ENCODE peak calls at places on chromosomes 12 and 14, in ten cellular contexts. I is bronchial epithelial cell, D is thoracic aorta, Q is tibial nerve, E is foreskin fibroblast, K is A549, G is kidney epithelial cell, B is GM12865, Z is astrocyte of the spinal cord, X is dorsolateral prefrontal cortex. Y is an unnamed sample.

GRCh38 chr14:33573296-33573695 is 377.6 kb downstream of the EGLN3 start:
- DNase-seq in I (no peak), D (no peak), Q (no peak), E (no peak), K (no peak), G (no peak), B (no peak), Z (peak), X (no peak), Y (no peak)

GRCh38 chr12:84842406-84843013 is 70.1 kb downstream of the SLC6A15 start:
- DNase-seq in I (peak), D (no peak), Q (no peak), E (peak), K (peak), G (no peak), B (peak), Z (peak), X (no peak), Y (peak)

GRCh38 chr14:47189911-47190503 is 485.4 kb downstream of the MDGA2 start:
- DNase-seq in I (no peak), D (no peak), Q (no peak), E (no peak), K (no peak), G (no peak), B (no peak), Z (no peak), X (no peak), Y (no peak)

GRCh38 chr12:25552681-25553080 is 402 bp downstream of the LMNTD1 start:
- DNase-seq in I (no peak), D (no peak), Q (no peak), E (peak), K (no peak), G (no peak), B (no peak), Z (peak), X (no peak), Y (peak)

GRCh38 chr12:77494306-77494705 is 336.4 kb upstream of the NAV3 start:
- DNase-seq in I (peak), D (no peak), Q (no peak), E (peak), K (no peak), G (no peak), B (no peak), Z (no peak), X (no peak), Y (no peak)

GRCh38 chr14:61147898-61148549 is 133.1 kb downstream of the TMEM30B start:
- DNase-seq in I (peak), D (peak), Q (peak), E (peak), K (no peak), G (peak), B (no peak), Z (peak), X (no peak), Y (peak)

GRCh38 chr14:100761481-100761880 is 34.8 kb downstream of the DLK1 start:
- DNase-seq in I (peak), D (no peak), Q (no peak), E (peak), K (no peak), G (peak), B (no peak), Z (peak), X (no peak), Y (peak)

GRCh38 chr12:45464699-45465098 is 248.8 kb downstream of the ANO6 start:
- DNase-seq in I (no peak), D (no peak), Q (no peak), E (no peak), K (no peak), G (no peak), B (no peak), Z (no peak), X (no peak), Y (no peak)

GRCh38 chr14:103746706-103747105 is 31.1 kb downstream of the ZFYVE21 start:
- DNase-seq in I (peak), D (no peak), Q (no peak), E (no peak), K (no peak), G (peak), B (no peak), Z (peak), X (no peak), Y (peak)

GRCh38 chr14:103696466-103697071 is 18.7 kb downstream of the XRCC3 start:
- DNase-seq in I (no peak), D (no peak), Q (no peak), E (peak), K (no peak), G (no peak), B (no peak), Z (peak), X (no peak), Y (peak)

GRCh38 chr14:32941668-32942065 is 3.0 kb downstream of the NPAS3 start:
- DNase-seq in I (no peak), D (no peak), Q (no peak), E (no peak), K (no peak), G (no peak), B (no peak), Z (no peak), X (no peak), Y (no peak)

GRCh38 chr14:105064001-105064400 is 1.2 kb downstream of the GPR132 start:
- DNase-seq in I (no peak), D (no peak), Q (no peak), E (no peak), K (no peak), G (no peak), B (no peak), Z (no peak), X (no peak), Y (no peak)

GRCh38 chr14:53955671-53956426 is 776 bp downstream of the BMP4 start:
- DNase-seq in I (no peak), D (no peak), Q (no peak), E (peak), K (no peak), G (no peak), B (peak), Z (peak), X (peak), Y (peak)

GRCh38 chr14:56294125-56294524 is 175.9 kb downstream of the PELI2 start:
- DNase-seq in I (no peak), D (no peak), Q (no peak), E (no peak), K (no peak), G (no peak), B (peak), Z (no peak), X (no peak), Y (no peak)

GRCh38 chr14:75254381-75254821 is 24.2 kb upstream of the FOS start:
- DNase-seq in I (peak), D (no peak), Q (no peak), E (no peak), K (no peak), G (no peak), B (no peak), Z (no peak), X (no peak), Y (no peak)

GRCh38 chr12:96516472-96517417 is 27.4 kb downstream of the CFAP54 start:
- DNase-seq in I (peak), D (no peak), Q (peak), E (peak), K (peak), G (no peak), B (peak), Z (peak), X (peak), Y (peak)

GRCh38 chr12:40104461-40105264 is 1.2 kb downstream of the SLC2A13 start:
- DNase-seq in I (no peak), D (no peak), Q (no peak), E (no peak), K (peak), G (no peak), B (peak), Z (no peak), X (no peak), Y (no peak)

GRCh38 chr14:73312697-73313096 is 75.4 kb downstream of the PAPLN start:
- DNase-seq in I (no peak), D (no peak), Q (no peak), E (no peak), K (no peak), G (no peak), B (no peak), Z (no peak), X (no peak), Y (no peak)

GRCh38 chr12:130764475-130765185 is 48.5 kb upstream of the RIMBP2 start:
- DNase-seq in I (peak), D (no peak), Q (no peak), E (no peak), K (peak), G (no peak), B (peak), Z (peak), X (no peak), Y (peak)

GRCh38 chr12:71439613-71440392 is at the start of gene LGR5:
- DNase-seq in I (peak), D (no peak), Q (no peak), E (peak), K (no peak), G (no peak), B (peak), Z (peak), X (peak), Y (peak)

DNA sequence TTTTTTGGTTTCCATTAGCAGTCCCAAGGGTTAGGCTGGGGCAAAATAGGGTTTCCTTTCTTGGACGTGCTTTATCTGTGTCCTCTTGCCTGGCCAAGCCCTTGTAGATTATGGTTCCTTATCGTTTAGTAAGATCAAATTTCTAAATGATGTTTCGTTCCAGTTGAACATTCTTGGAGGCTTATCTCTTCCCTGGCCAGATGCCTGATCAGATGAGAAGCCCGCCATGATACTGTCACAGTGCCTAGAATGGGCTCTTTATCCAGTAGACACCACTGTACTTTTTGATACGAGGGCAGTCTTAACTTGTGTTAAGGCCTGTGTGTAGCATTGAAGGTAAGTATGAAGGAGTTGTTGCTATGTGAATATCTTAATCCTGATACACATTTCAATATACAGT is 76.1 kb upstream of the TMEM263 start:
- DNase-seq in I (no peak), D (no peak), Q (no peak), E (no peak), K (no peak), G (no peak), B (no peak), Z (no peak), X (no peak), Y (no peak)
- H3K4me3 ChIP-seq in I (no peak), D (no peak), Q (no peak), E (no peak), K (no peak), G (no peak), B (no peak), Z (no peak), X (no peak), Y (no peak)

GRCh38 chr14:89254201-89254919 is 162.7 kb downstream of the FOXN3 start:
- DNase-seq in I (no peak), D (no peak), Q (no peak), E (no peak), K (no peak), G (no peak), B (no peak), Z (no peak), X (peak), Y (no peak)
- TF ChIP-seq CTCF in I (no peak), D (no peak), Q (no peak), E (no peak), K (no peak), G (no peak), B (no peak), Z (no peak), X (no peak), Y (no peak)

GRCh38 chr12:63917864-63918742 is 73.6 kb downstream of the SRGAP1 start:
- DNase-seq in I (peak), D (no peak), Q (no peak), E (peak), K (peak), G (peak), B (peak), Z (peak), X (no peak), Y (peak)

GRCh38 chr12:63913929-63914328 is 69.4 kb downstream of the SRGAP1 start:
- DNase-seq in I (no peak), D (no peak), Q (no peak), E (no peak), K (no peak), G (no peak), B (no peak), Z (no peak), X (no peak), Y (no peak)

GRCh38 chr12:63917477-63917862 is 73.0 kb downstream of the SRGAP1 start:
- DNase-seq in I (no peak), D (no peak), Q (no peak), E (no peak), K (no peak), G (no peak), B (no peak), Z (no peak), X (no peak), Y (no peak)

GRCh38 chr12:63916561-63917476 is 72.3 kb downstream of the SRGAP1 start:
- DNase-seq in I (peak), D (no peak), Q (no peak), E (no peak), K (no peak), G (no peak), B (no peak), Z (peak), X (no peak), Y (peak)

DNA sequence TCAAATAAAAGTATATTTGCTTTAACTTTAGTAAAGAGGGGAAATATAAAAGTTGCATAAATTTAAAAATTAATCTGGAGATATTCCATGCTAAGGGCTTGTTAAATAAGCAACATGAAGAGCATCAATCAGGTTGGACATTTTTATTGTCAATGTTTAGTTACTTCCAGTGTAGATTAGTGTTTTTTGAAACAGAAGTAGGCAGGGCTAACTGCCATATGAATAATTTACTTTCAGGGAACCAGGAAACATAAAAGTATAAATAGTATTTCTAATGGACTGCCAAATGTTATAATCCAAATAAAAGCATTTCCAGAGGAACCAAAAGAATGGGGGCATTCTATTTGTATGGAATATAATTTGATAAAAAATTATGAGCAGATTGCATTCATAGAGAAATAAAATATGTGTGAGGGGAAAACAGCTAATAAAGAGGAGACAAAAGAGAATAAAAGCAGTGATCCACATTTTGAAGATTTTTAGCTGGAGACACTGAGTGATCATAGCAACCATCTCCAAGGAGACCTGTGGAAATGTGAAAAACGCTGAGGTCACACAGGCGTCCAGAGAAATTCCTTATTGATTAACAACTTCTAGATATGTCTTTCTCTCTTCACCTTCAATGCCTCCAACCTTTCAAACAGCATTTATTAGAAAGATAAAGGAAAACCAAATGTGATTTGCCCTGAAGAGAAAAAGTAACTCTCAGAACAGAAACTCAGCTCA is 70.8 kb downstream of the SRGAP1 start:
- DNase-seq in I (peak), D (no peak), Q (no peak), E (no peak), K (peak), G (no peak), B (no peak), Z (peak), X (no peak), Y (peak)
- H3K4me3 ChIP-seq in I (no peak), D (no peak), Q (no peak), E (no peak), K (peak), G (no peak), B (no peak), Z (no peak), X (no peak), Y (no peak)

GRCh38 chr12:56117778-56118687 is at the start of gene ZC3H10:
- DNase-seq in I (peak), D (peak), Q (peak), E (peak), K (peak), G (peak), B (peak), Z (peak), X (peak), Y (peak)
- TF ChIP-seq CTCF in I (peak), D (no peak), Q (peak), E (peak), K (peak), G (peak), B (peak), Z (peak), X (peak), Y (peak)

GRCh38 chr12:110826592-110827200 is 20.1 kb upstream of the CCDC63 start:
- DNase-seq in I (peak), D (peak), Q (peak), E (peak), K (peak), G (peak), B (peak), Z (peak), X (peak), Y (peak)
- H3K4me3 ChIP-seq in I (no peak), D (peak), Q (peak), E (peak), K (no peak), G (peak), B (peak), Z (no peak), X (no peak), Y (peak)

DNA sequence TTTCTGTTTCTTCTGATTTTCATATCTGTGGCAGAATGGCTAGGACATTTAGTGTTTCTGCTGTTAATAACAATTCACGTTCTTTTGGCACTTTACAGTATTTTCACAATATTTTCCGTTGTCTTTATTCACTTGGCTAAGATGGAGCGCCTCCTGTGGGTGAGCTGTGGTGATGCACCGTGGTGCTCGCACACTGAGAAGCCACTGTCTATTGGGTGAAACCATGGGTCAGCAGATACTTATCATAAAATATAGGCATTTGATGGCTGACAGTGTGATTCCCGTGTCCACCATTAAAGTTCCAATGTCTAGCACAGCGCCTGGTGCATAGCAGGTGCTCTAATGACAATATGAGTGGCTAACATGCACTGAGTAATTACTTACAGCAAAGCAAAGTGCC is 141.8 kb downstream of the VRK1 start:
- DNase-seq in I (no peak), D (no peak), Q (no peak), E (no peak), K (no peak), G (no peak), B (peak), Z (no peak), X (no peak), Y (no peak)
- TF ChIP-seq CTCF in I (no peak), D (no peak), Q (no peak), E (no peak), K (no peak), G (peak), B (peak), Z (no peak), X (no peak), Y (peak)

Y was measured in cardiac fibroblast.